ENCODE peak calls at places on chromosomes 5 and 9, in eight cellular contexts. One of them, this sample, is unnamed.

GRCh38 chr5:24598926-24599325 is 45.9 kb downstream of the CDH10 start:
- DNase-seq in A549: no peak
- DNase-seq in GM23338: no peak
- DNase-seq in GM13977: no peak
- DNase-seq in GM12865: no peak
- DNase-seq in lung: no peak
- DNase-seq in CD4-positive, alpha-beta T cell: no peak
- DNase-seq in B cell: no peak
- DNase-seq in this sample: no peak

GRCh38 chr9:136259517-136259813 is 13.9 kb upstream of the QSOX2 start:
- DNase-seq in A549: no peak
- DNase-seq in GM23338: no peak
- DNase-seq in GM13977: no peak
- DNase-seq in GM12865: no peak
- DNase-seq in lung: no peak
- DNase-seq in CD4-positive, alpha-beta T cell: no peak
- DNase-seq in B cell: no peak
- DNase-seq in this sample: no peak

GRCh38 chr5:64939772-64940510 is 171.2 kb downstream of the CWC27 start:
- DNase-seq in A549: no peak
- DNase-seq in GM23338: peak
- DNase-seq in GM13977: no peak
- DNase-seq in GM12865: no peak
- DNase-seq in lung: peak
- DNase-seq in CD4-positive, alpha-beta T cell: no peak
- DNase-seq in B cell: no peak
- DNase-seq in this sample: peak

GRCh38 chr5:1325191-1325741 is 19.6 kb downstream of the CLPTM1L start:
- DNase-seq in A549: no peak
- DNase-seq in GM23338: no peak
- DNase-seq in GM13977: no peak
- DNase-seq in GM12865: no peak
- DNase-seq in lung: no peak
- DNase-seq in CD4-positive, alpha-beta T cell: no peak
- DNase-seq in B cell: peak
- DNase-seq in this sample: peak

GRCh38 chr9:132826576-132827365 is 51.3 kb downstream of the AK8 start:
- DNase-seq in A549: no peak
- DNase-seq in GM23338: no peak
- DNase-seq in GM13977: no peak
- DNase-seq in GM12865: no peak
- DNase-seq in lung: peak
- DNase-seq in CD4-positive, alpha-beta T cell: no peak
- DNase-seq in B cell: no peak
- DNase-seq in this sample: no peak

GRCh38 chr5:154356256-154356655 is 89.5 kb upstream of the SAP30L start:
- DNase-seq in A549: no peak
- DNase-seq in GM23338: no peak
- DNase-seq in GM13977: no peak
- DNase-seq in GM12865: no peak
- DNase-seq in lung: no peak
- DNase-seq in CD4-positive, alpha-beta T cell: no peak
- DNase-seq in B cell: no peak
- DNase-seq in this sample: no peak

GRCh38 chr5:139164020-139164419 is 34.1 kb downstream of the SIL1 start:
- DNase-seq in A549: no peak
- DNase-seq in GM23338: no peak
- DNase-seq in GM13977: no peak
- DNase-seq in GM12865: no peak
- DNase-seq in lung: no peak
- DNase-seq in CD4-positive, alpha-beta T cell: no peak
- DNase-seq in B cell: no peak
- DNase-seq in this sample: peak

GRCh38 chr5:175861337-175862130 is 9.8 kb upstream of the CPLX2 start:
- DNase-seq in A549: peak
- DNase-seq in GM23338: no peak
- DNase-seq in GM13977: no peak
- DNase-seq in GM12865: no peak
- DNase-seq in lung: no peak
- DNase-seq in CD4-positive, alpha-beta T cell: no peak
- DNase-seq in B cell: no peak
- DNase-seq in this sample: no peak

GRCh38 chr9:77759391-77759790 is 111.3 kb upstream of the GNA14 start:
- DNase-seq in A549: no peak
- DNase-seq in GM23338: no peak
- DNase-seq in GM13977: no peak
- DNase-seq in GM12865: no peak
- DNase-seq in lung: no peak
- DNase-seq in CD4-positive, alpha-beta T cell: no peak
- DNase-seq in B cell: no peak
- DNase-seq in this sample: no peak

GRCh38 chr9:77752566-77752965 is 104.4 kb upstream of the GNA14 start:
- DNase-seq in A549: no peak
- DNase-seq in GM23338: no peak
- DNase-seq in GM13977: no peak
- DNase-seq in GM12865: no peak
- DNase-seq in lung: no peak
- DNase-seq in CD4-positive, alpha-beta T cell: no peak
- DNase-seq in B cell: no peak
- DNase-seq in this sample: no peak

GRCh38 chr9:77751341-77752091 is 103.4 kb upstream of the GNA14 start:
- DNase-seq in A549: peak
- DNase-seq in GM23338: peak
- DNase-seq in GM13977: peak
- DNase-seq in GM12865: peak
- DNase-seq in lung: no peak
- DNase-seq in CD4-positive, alpha-beta T cell: no peak
- DNase-seq in B cell: no peak
- DNase-seq in this sample: no peak

GRCh38 chr9:77753183-77753582 is 105.1 kb upstream of the GNA14 start:
- DNase-seq in A549: no peak
- DNase-seq in GM23338: no peak
- DNase-seq in GM13977: no peak
- DNase-seq in GM12865: no peak
- DNase-seq in lung: no peak
- DNase-seq in CD4-positive, alpha-beta T cell: no peak
- DNase-seq in B cell: no peak
- DNase-seq in this sample: no peak

DNA sequence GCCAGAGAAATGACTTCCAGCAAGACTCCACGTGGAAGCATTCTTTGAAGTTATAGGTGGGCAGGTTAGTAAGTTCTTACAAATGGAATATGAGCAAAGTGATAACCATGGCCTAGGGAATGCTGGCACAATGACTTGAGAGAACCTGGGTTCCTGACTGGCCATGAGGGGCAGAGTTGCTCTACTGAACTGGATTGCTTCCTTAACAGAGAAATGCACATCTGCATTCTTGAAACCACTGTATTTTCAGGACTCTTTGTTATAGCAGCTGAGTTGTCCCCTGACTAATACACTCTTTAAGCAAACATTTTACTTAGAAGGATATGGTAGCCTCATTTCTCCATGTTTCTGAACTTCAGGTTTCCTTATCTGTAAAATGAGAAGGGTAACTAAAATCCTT is 108.3 kb upstream of the GNA14 start:
- DNase-seq in A549: no peak
- DNase-seq in GM23338: no peak
- DNase-seq in GM13977: no peak
- DNase-seq in GM12865: peak
- DNase-seq in lung: no peak
- DNase-seq in CD4-positive, alpha-beta T cell: no peak
- DNase-seq in B cell: no peak
- DNase-seq in this sample: no peak
- TF ChIP-seq CTCF in A549: peak
- TF ChIP-seq CTCF in GM23338: peak
- TF ChIP-seq CTCF in GM13977: peak
- TF ChIP-seq CTCF in GM12865: peak
- TF ChIP-seq CTCF in lung: no peak
- TF ChIP-seq CTCF in CD4-positive, alpha-beta T cell: no peak
- TF ChIP-seq CTCF in B cell: no peak
- TF ChIP-seq CTCF in this sample: no peak

GRCh38 chr5:151047814-151048425 is 27.5 kb downstream of the GPX3 start:
- DNase-seq in A549: no peak
- DNase-seq in GM23338: peak
- DNase-seq in GM13977: no peak
- DNase-seq in GM12865: peak
- DNase-seq in lung: no peak
- DNase-seq in CD4-positive, alpha-beta T cell: no peak
- DNase-seq in B cell: peak
- DNase-seq in this sample: no peak
- TF ChIP-seq CTCF in A549: peak
- TF ChIP-seq CTCF in GM23338: peak
- TF ChIP-seq CTCF in GM13977: peak
- TF ChIP-seq CTCF in GM12865: peak
- TF ChIP-seq CTCF in lung: peak
- TF ChIP-seq CTCF in CD4-positive, alpha-beta T cell: peak
- TF ChIP-seq CTCF in B cell: peak
- TF ChIP-seq CTCF in this sample: peak

GRCh38 chr5:150270546-150271295 is 18.9 kb downstream of the CAMK2A start:
- DNase-seq in A549: no peak
- DNase-seq in GM23338: no peak
- DNase-seq in GM13977: no peak
- DNase-seq in GM12865: no peak
- DNase-seq in lung: no peak
- DNase-seq in CD4-positive, alpha-beta T cell: no peak
- DNase-seq in B cell: no peak
- DNase-seq in this sample: no peak

GRCh38 chr5:150274811-150275210 is 14.8 kb downstream of the CAMK2A start:
- DNase-seq in A549: no peak
- DNase-seq in GM23338: no peak
- DNase-seq in GM13977: no peak
- DNase-seq in GM12865: no peak
- DNase-seq in lung: no peak
- DNase-seq in CD4-positive, alpha-beta T cell: no peak
- DNase-seq in B cell: no peak
- DNase-seq in this sample: no peak

GRCh38 chr5:150271923-150272322 is 17.6 kb downstream of the CAMK2A start:
- DNase-seq in A549: no peak
- DNase-seq in GM23338: no peak
- DNase-seq in GM13977: no peak
- DNase-seq in GM12865: no peak
- DNase-seq in lung: no peak
- DNase-seq in CD4-positive, alpha-beta T cell: no peak
- DNase-seq in B cell: no peak
- DNase-seq in this sample: no peak

GRCh38 chr5:150271296-150271692 is 18.3 kb downstream of the CAMK2A start:
- DNase-seq in A549: no peak
- DNase-seq in GM23338: no peak
- DNase-seq in GM13977: no peak
- DNase-seq in GM12865: no peak
- DNase-seq in lung: no peak
- DNase-seq in CD4-positive, alpha-beta T cell: no peak
- DNase-seq in B cell: no peak
- DNase-seq in this sample: no peak

DNA sequence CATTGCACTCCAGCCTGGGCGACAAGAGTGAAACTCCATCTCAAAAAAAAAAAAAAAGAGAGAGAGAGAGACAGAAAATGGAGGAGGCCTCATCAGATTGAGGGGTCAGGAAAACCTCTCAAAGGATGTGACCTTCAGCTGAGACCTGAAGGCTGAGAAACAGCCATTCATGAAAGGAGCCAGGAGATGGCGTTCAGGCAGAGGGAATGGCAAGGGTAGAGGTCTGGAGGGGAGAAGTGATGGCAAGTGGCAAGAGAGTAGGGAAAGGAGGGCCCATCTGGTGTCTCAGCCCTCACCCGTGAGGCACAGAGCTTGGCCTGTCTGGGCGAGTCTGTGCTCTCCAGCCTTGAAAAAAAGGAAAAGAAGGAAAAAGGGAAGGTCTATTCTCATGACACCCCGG is 17.0 kb downstream of the CAMK2A start:
- DNase-seq in A549: peak
- DNase-seq in GM23338: peak
- DNase-seq in GM13977: peak
- DNase-seq in GM12865: peak
- DNase-seq in lung: no peak
- DNase-seq in CD4-positive, alpha-beta T cell: no peak
- DNase-seq in B cell: no peak
- DNase-seq in this sample: no peak
- TF ChIP-seq CTCF in A549: peak
- TF ChIP-seq CTCF in GM23338: peak
- TF ChIP-seq CTCF in GM13977: peak
- TF ChIP-seq CTCF in GM12865: peak
- TF ChIP-seq CTCF in lung: peak
- TF ChIP-seq CTCF in CD4-positive, alpha-beta T cell: no peak
- TF ChIP-seq CTCF in B cell: no peak
- TF ChIP-seq CTCF in this sample: no peak

GRCh38 chr9:121783126-121783522 is 131.7 kb downstream of the DAB2IP start:
- DNase-seq in A549: no peak
- DNase-seq in GM23338: no peak
- DNase-seq in GM13977: no peak
- DNase-seq in GM12865: no peak
- DNase-seq in lung: no peak
- DNase-seq in CD4-positive, alpha-beta T cell: no peak
- DNase-seq in B cell: no peak
- DNase-seq in this sample: no peak

GRCh38 chr9:121785673-121786542 is 134.5 kb downstream of the DAB2IP start:
- DNase-seq in A549: no peak
- DNase-seq in GM23338: no peak
- DNase-seq in GM13977: no peak
- DNase-seq in GM12865: no peak
- DNase-seq in lung: no peak
- DNase-seq in CD4-positive, alpha-beta T cell: no peak
- DNase-seq in B cell: no peak
- DNase-seq in this sample: no peak

GRCh38 chr9:121786543-121786948 is 135.1 kb downstream of the DAB2IP start:
- DNase-seq in A549: no peak
- DNase-seq in GM23338: no peak
- DNase-seq in GM13977: no peak
- DNase-seq in GM12865: no peak
- DNase-seq in lung: no peak
- DNase-seq in CD4-positive, alpha-beta T cell: no peak
- DNase-seq in B cell: no peak
- DNase-seq in this sample: no peak

GRCh38 chr9:121783523-121784507 is 132.4 kb downstream of the DAB2IP start:
- DNase-seq in A549: no peak
- DNase-seq in GM23338: peak
- DNase-seq in GM13977: no peak
- DNase-seq in GM12865: no peak
- DNase-seq in lung: no peak
- DNase-seq in CD4-positive, alpha-beta T cell: no peak
- DNase-seq in B cell: no peak
- DNase-seq in this sample: no peak

DNA sequence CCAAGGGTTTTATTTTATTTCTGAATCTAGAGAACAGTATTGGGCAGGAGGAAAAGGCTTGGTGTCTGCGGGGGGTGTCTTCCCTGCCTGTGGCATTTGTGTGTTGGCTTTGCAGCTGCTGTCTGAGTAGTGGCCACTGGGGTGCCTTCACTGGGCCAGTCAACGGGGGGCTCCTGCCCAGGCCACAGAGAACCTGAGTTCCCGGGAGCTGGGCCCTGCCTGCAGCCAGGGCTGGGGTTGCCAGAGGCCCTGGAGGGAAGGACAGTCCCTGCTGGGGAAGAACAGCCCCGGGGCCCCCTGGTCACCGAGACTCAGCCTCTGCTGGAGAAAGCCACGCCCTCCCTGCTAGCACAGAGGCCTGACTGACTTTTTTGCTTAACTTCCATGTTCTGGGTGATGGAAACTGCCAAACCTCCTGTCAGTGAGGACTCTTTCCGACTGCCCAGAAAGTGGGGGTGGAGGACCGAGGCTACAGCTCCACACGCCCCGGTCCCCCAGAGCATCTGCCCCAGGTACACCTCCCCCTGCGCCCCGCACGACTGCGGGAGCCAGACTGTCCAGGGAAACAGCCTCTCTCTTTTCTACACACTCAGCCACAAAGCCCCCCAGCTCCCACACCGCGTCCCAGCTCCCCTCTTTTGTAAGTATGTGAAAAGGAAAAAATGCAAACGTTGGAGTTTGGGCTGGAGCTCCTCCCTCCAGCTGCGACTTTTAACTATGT is 133.4 kb downstream of the DAB2IP start:
- DNase-seq in A549: no peak
- DNase-seq in GM23338: peak
- DNase-seq in GM13977: no peak
- DNase-seq in GM12865: no peak
- DNase-seq in lung: no peak
- DNase-seq in CD4-positive, alpha-beta T cell: no peak
- DNase-seq in B cell: no peak
- DNase-seq in this sample: no peak
- TF ChIP-seq CTCF in A549: no peak
- TF ChIP-seq CTCF in GM23338: no peak
- TF ChIP-seq CTCF in GM13977: no peak
- TF ChIP-seq CTCF in GM12865: no peak
- TF ChIP-seq CTCF in lung: no peak
- TF ChIP-seq CTCF in CD4-positive, alpha-beta T cell: no peak
- TF ChIP-seq CTCF in B cell: no peak
- TF ChIP-seq CTCF in this sample: no peak